ENCODE peak calls at places on chromosomes 11 and 22, in nine cellular contexts. N, U, A, V, O, B, G, C and E are unnamed samples.

GRCh38 chr11:80831374-80831773 is 1390.5 kb upstream of the TENM4 start:
- DNase-seq in N (no peak), G (no peak), A (no peak), U (no peak), O (no peak), V (no peak), C (no peak), B (no peak), E (no peak)

GRCh38 chr11:36345084-36345511 is 49.0 kb downstream of the PRR5L start:
- DNase-seq in O (no peak), C (no peak), U (no peak), G (no peak), A (no peak), B (no peak), V (no peak), N (no peak), E (no peak)

GRCh38 chr11:2564008-2564530 is 119.3 kb downstream of the KCNQ1 start:
- DNase-seq in B (no peak), O (no peak), V (no peak), A (no peak), N (no peak), C (no peak), G (no peak), U (no peak), E (no peak)

GRCh38 chr11:19664896-19665548 is 47.6 kb upstream of the NAV2 start:
- DNase-seq in G (peak; percentile 57), U (no peak), C (no peak), B (no peak), A (peak; percentile 76), N (no peak), V (no peak), O (no peak), E (no peak)

GRCh38 chr11:74371269-74372039 is 26.8 kb downstream of the PGM2L1 start:
- DNase-seq in G (peak; percentile 38), V (no peak), O (no peak), N (no peak), U (peak; percentile 38), A (peak; percentile 13), C (no peak), B (no peak), E (no peak)

GRCh38 chr11:128501576-128502549 is 85.5 kb downstream of the ETS1 start:
- DNase-seq in A (peak; percentile 82), G (no peak), U (no peak), B (no peak), V (no peak), C (no peak), N (no peak), O (no peak), E (no peak)

GRCh38 chr11:68358416-68358815 is 46.0 kb downstream of the LRP5 start:
- DNase-seq in N (no peak), U (no peak), A (no peak), V (no peak), O (no peak), B (no peak), C (no peak), G (no peak), E (no peak)

GRCh38 chr11:35681181-35681767 is 18.7 kb downstream of the TRIM44 start:
- DNase-seq in B (no peak), O (no peak), U (no peak), C (no peak), N (no peak), G (no peak), A (no peak), V (no peak), E (no peak)

GRCh38 chr22:41445171-41446056 is 1.2 kb downstream of the TOB2 start:
- DNase-seq in G (no peak), C (peak; percentile 32), A (no peak), N (peak; percentile 32), V (no peak), B (peak; percentile 72), U (no peak), O (peak; percentile 71), E (no peak)

GRCh38 chr11:72326151-72326842 is 82.3 kb upstream of the PHOX2A start:
- DNase-seq in C (no peak), G (peak; percentile 29), N (no peak), O (no peak), U (no peak), V (no peak), B (no peak), A (peak; percentile 76), E (no peak)

GRCh38 chr11:72316984-72317383 is 73.0 kb upstream of the PHOX2A start:
- DNase-seq in N (no peak), U (no peak), V (no peak), O (no peak), A (no peak), G (no peak), B (no peak), C (no peak), E (no peak)

GRCh38 chr11:72319261-72319660 is 75.3 kb upstream of the PHOX2A start:
- DNase-seq in N (no peak), V (no peak), B (no peak), A (no peak), U (no peak), C (no peak), G (no peak), O (no peak), E (no peak)

GRCh38 chr11:72317982-72318381 is 74.0 kb upstream of the PHOX2A start:
- DNase-seq in U (no peak), B (no peak), V (no peak), N (no peak), A (no peak), O (no peak), C (no peak), G (no peak), E (no peak)

DNA sequence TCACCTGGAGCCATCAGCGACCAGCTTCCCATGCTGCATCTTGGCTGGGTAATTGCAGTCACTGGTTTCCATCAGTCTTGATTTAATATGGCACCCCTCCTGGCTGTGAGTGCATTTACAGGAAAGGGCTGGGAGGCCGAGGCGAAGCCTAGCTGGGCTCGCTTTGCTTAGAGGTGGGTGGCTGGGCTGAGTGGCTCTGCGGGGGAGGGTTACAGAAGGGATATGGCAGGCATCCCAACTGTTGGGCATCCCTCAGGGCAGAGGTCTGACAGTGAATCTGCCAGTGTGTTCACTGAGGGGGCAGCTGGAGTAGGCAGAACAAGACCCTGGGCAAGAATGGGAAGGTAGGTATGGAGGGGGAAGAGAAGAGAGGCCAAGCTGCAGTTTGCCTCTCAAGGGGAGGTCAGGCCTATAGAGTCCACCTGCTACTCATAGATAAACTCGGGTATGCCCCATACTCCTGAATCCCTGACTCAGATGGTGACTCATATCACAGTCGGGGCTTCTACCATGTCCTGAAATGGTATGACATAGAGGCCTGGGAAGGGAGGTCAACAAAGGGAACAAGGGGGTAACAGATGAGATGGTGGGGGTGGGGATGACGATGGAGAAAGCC is 77.5 kb upstream of the PHOX2A start:
- DNase-seq in V (no peak), U (peak; percentile 25), B (no peak), G (peak; percentile 46), C (no peak), O (peak; percentile 10), A (peak; percentile 77), N (no peak), E (no peak)
- TF ChIP-seq CTCF in V (no peak), U (no peak), B (no peak), G (no peak), C (no peak), O (no peak), A (no peak), N (no peak), E (no peak)

DNA sequence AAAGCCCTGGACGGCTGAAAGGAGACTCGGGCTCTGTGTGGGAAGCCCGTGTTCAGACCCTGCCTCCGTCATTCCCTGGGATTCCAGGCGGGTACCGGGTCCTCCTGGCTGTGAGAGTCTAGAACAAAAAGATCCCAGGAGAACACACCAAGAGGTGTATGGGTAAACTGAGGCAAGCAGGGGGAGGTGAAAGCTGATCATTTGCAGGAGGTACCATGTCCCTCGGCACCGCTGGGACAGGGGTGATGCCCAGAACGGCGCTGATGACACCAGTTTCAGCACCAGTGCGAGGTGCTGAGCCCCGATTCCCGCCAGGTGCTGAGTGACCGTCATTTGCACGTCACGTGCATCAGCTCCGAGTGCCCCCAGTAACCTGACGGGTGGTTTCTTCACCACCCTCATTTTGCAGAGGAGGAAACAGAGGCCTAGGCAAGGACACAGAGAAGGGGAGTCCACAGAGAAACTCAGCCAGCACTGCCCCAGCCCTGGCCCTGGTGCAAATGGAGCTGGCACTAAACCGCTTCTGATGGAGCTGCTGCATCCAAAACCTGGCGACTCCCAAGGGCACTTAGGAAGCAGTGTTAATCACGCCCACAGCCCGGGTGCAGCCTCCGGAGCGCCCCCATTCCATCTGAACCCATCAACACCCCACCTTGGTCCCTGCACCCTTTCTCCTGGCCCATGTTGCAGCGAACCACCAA is 16.8 kb downstream of the MACROD1 start:
- DNase-seq in B (no peak), V (no peak), O (no peak), A (no peak), G (no peak), U (no peak), N (no peak), C (no peak), E (no peak)
- TF ChIP-seq CTCF in B (no peak), V (no peak), O (no peak), A (no peak), G (no peak), U (peak; percentile 22), N (peak; percentile 11), C (no peak), E (no peak)

GRCh38 chr11:90476442-90477007 is 253.7 kb upstream of the CHORDC1 start:
- DNase-seq in G (peak; percentile 42), V (no peak), N (peak; percentile 50), C (peak; percentile 37), B (peak; percentile 32), O (peak; percentile 67), U (peak; percentile 20), A (peak; percentile 26), E (no peak)
- TF ChIP-seq CTCF in G (peak; percentile 15), V (peak; percentile 52), N (peak; percentile 38), C (peak; percentile 29), B (peak; percentile 37), O (peak; percentile 75), U (peak; percentile 34), A (peak; percentile 10), E (no peak)

GRCh38 chr11:1482581-1483444 is 3.8 kb downstream of the MOB2 start:
- DNase-seq in U (no peak), G (no peak), O (peak; percentile 39), V (no peak), N (peak; percentile 42), B (peak; percentile 24), C (peak; percentile 44), A (no peak), E (no peak)
- TF ChIP-seq CTCF in U (no peak), G (no peak), O (peak; percentile 51), V (no peak), N (no peak), B (no peak), C (no peak), A (no peak), E (no peak)

DNA sequence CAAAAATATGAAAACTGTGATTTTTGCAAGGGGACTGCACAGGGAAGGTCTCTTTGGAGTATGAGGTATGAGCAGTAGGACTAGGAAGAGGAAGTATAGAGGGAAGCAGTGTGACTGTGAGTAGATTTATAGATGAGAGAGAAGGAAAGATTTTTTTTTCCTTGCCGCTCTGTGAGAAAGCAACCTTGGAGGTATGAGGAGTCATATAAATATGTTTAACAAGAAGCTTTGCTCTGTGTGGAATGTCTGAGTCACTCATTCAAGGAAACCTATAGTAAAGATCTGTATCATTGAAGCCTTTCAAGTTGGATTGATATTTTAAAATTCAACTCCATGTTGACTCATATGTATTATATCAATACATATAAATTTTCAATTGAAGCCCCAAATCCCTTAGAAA is 26.2 kb downstream of the DNHD1 start:
- DNase-seq in O (no peak), N (no peak), A (peak; percentile 38), C (no peak), B (no peak), G (no peak), V (no peak), U (peak; percentile 52), E (no peak)
- TF ChIP-seq CTCF in O (no peak), N (no peak), A (no peak), C (no peak), B (no peak), G (no peak), V (no peak), U (no peak), E (no peak)

GRCh38 chr11:85828640-85828978 is 17.7 kb upstream of the SYTL2 start:
- DNase-seq in V (no peak), A (no peak), B (no peak), U (no peak), C (no peak), G (no peak), N (no peak), O (no peak), E (no peak)
- TF ChIP-seq CTCF in V (no peak), A (no peak), B (no peak), U (no peak), C (no peak), G (no peak), N (no peak), O (no peak), E (no peak)